ENCODE peak calls at places on chromosomes 6 and 20, in nine cellular contexts. One of them, this sample, is unnamed.

GRCh38 chr6:89323461-89324098 is 8.5 kb upstream of the GABRR2 start:
- DNase-seq in IMR-90: peak; percentile 41
- DNase-seq in cardiac muscle cell: peak; percentile 45
- DNase-seq in uterus: no peak
- DNase-seq in upper lobe of left lung: no peak
- DNase-seq in kidney epithelial cell: no peak
- DNase-seq in fibroblast of lung: no peak
- DNase-seq in NB4: peak; percentile 79
- DNase-seq in HepG2: no peak
- DNase-seq in this sample: no peak

GRCh38 chr6:112318505-112318904 is 28.6 kb upstream of the RFPL4B start:
- DNase-seq in IMR-90: no peak
- DNase-seq in cardiac muscle cell: no peak
- DNase-seq in uterus: no peak
- DNase-seq in upper lobe of left lung: no peak
- DNase-seq in kidney epithelial cell: no peak
- DNase-seq in fibroblast of lung: no peak
- DNase-seq in NB4: no peak
- DNase-seq in HepG2: no peak
- DNase-seq in this sample: no peak

GRCh38 chr20:41218466-41218865 is 81.1 kb downstream of the PLCG1 start:
- DNase-seq in IMR-90: peak; percentile 73
- DNase-seq in cardiac muscle cell: no peak
- DNase-seq in uterus: no peak
- DNase-seq in upper lobe of left lung: no peak
- DNase-seq in kidney epithelial cell: no peak
- DNase-seq in fibroblast of lung: peak; percentile 87
- DNase-seq in NB4: no peak
- DNase-seq in HepG2: no peak
- DNase-seq in this sample: peak; percentile 12

GRCh38 chr6:16205377-16206144 is 32.8 kb upstream of the GMPR start:
- DNase-seq in IMR-90: peak; percentile 91
- DNase-seq in cardiac muscle cell: no peak
- DNase-seq in uterus: no peak
- DNase-seq in upper lobe of left lung: no peak
- DNase-seq in kidney epithelial cell: peak; percentile 82
- DNase-seq in fibroblast of lung: peak; percentile 95
- DNase-seq in NB4: peak; percentile 88
- DNase-seq in HepG2: no peak
- DNase-seq in this sample: no peak

GRCh38 chr20:45951474-45951873 is 17.0 kb downstream of the PCIF1 start:
- DNase-seq in IMR-90: no peak
- DNase-seq in cardiac muscle cell: no peak
- DNase-seq in uterus: no peak
- DNase-seq in upper lobe of left lung: no peak
- DNase-seq in kidney epithelial cell: no peak
- DNase-seq in fibroblast of lung: no peak
- DNase-seq in NB4: no peak
- DNase-seq in HepG2: no peak
- DNase-seq in this sample: no peak

GRCh38 chr6:17291778-17292177 is 10.6 kb downstream of the RBM24 start:
- DNase-seq in IMR-90: peak; percentile 38
- DNase-seq in cardiac muscle cell: no peak
- DNase-seq in uterus: no peak
- DNase-seq in upper lobe of left lung: peak; percentile 60
- DNase-seq in kidney epithelial cell: no peak
- DNase-seq in fibroblast of lung: no peak
- DNase-seq in NB4: no peak
- DNase-seq in HepG2: no peak
- DNase-seq in this sample: no peak

GRCh38 chr20:50258790-50259483 is 68.3 kb downstream of the CEBPB start:
- DNase-seq in IMR-90: no peak
- DNase-seq in cardiac muscle cell: no peak
- DNase-seq in uterus: no peak
- DNase-seq in upper lobe of left lung: no peak
- DNase-seq in kidney epithelial cell: no peak
- DNase-seq in fibroblast of lung: no peak
- DNase-seq in NB4: no peak
- DNase-seq in HepG2: no peak
- DNase-seq in this sample: no peak

GRCh38 chr6:156828280-156828703 is 51.1 kb downstream of the ARID1B start:
- DNase-seq in IMR-90: peak; percentile 91
- DNase-seq in cardiac muscle cell: no peak
- DNase-seq in uterus: no peak
- DNase-seq in upper lobe of left lung: no peak
- DNase-seq in kidney epithelial cell: peak; percentile 66
- DNase-seq in fibroblast of lung: peak; percentile 93
- DNase-seq in NB4: peak; percentile 50
- DNase-seq in HepG2: peak; percentile 39
- DNase-seq in this sample: peak; percentile 93

GRCh38 chr6:151240036-151240685 is 394 bp downstream of the AKAP12 start:
- DNase-seq in IMR-90: peak; percentile 64
- DNase-seq in cardiac muscle cell: peak; percentile 90
- DNase-seq in uterus: peak; percentile 85
- DNase-seq in upper lobe of left lung: peak; percentile 90
- DNase-seq in kidney epithelial cell: peak; percentile 53
- DNase-seq in fibroblast of lung: peak; percentile 82
- DNase-seq in NB4: no peak
- DNase-seq in HepG2: no peak
- DNase-seq in this sample: peak; percentile 45

GRCh38 chr6:136613477-136613876 is 63.3 kb upstream of the MAP7 start:
- DNase-seq in IMR-90: peak; percentile 19
- DNase-seq in cardiac muscle cell: no peak
- DNase-seq in uterus: no peak
- DNase-seq in upper lobe of left lung: no peak
- DNase-seq in kidney epithelial cell: peak; percentile 29
- DNase-seq in fibroblast of lung: peak; percentile 56
- DNase-seq in NB4: no peak
- DNase-seq in HepG2: no peak
- DNase-seq in this sample: no peak

GRCh38 chr20:23350855-23351838 is 556 bp downstream of the NXT1 start:
- DNase-seq in IMR-90: peak; percentile 45
- DNase-seq in cardiac muscle cell: peak; percentile 73
- DNase-seq in uterus: no peak
- DNase-seq in upper lobe of left lung: no peak
- DNase-seq in kidney epithelial cell: no peak
- DNase-seq in fibroblast of lung: peak; percentile 65
- DNase-seq in NB4: peak; percentile 72
- DNase-seq in HepG2: peak; percentile 85
- DNase-seq in this sample: peak; percentile 67

GRCh38 chr20:33301192-33301930 is 18.3 kb downstream of the BPIFB1 start:
- DNase-seq in IMR-90: no peak
- DNase-seq in cardiac muscle cell: no peak
- DNase-seq in uterus: no peak
- DNase-seq in upper lobe of left lung: no peak
- DNase-seq in kidney epithelial cell: no peak
- DNase-seq in fibroblast of lung: peak; percentile 30
- DNase-seq in NB4: no peak
- DNase-seq in HepG2: no peak
- DNase-seq in this sample: peak; percentile 55

GRCh38 chr6:14635195-14635594 is 517.6 kb downstream of the CD83 start:
- DNase-seq in IMR-90: no peak
- DNase-seq in cardiac muscle cell: no peak
- DNase-seq in uterus: no peak
- DNase-seq in upper lobe of left lung: no peak
- DNase-seq in kidney epithelial cell: no peak
- DNase-seq in fibroblast of lung: no peak
- DNase-seq in NB4: no peak
- DNase-seq in HepG2: no peak
- DNase-seq in this sample: peak; percentile 8

GRCh38 chr20:47356220-47356525 is 326 bp downstream of the ZMYND8 start:
- DNase-seq in IMR-90: no peak
- DNase-seq in cardiac muscle cell: no peak
- DNase-seq in uterus: no peak
- DNase-seq in upper lobe of left lung: no peak
- DNase-seq in kidney epithelial cell: no peak
- DNase-seq in fibroblast of lung: no peak
- DNase-seq in NB4: no peak
- DNase-seq in HepG2: no peak
- DNase-seq in this sample: no peak
- H3K4me3 ChIP-seq in IMR-90: no peak overlapping the region
- H3K4me3 ChIP-seq in cardiac muscle cell: peak overlapping the region; percentile 23
- H3K4me3 ChIP-seq in uterus: no peak overlapping the region
- H3K4me3 ChIP-seq in upper lobe of left lung: peak overlapping the region; percentile 22
- H3K4me3 ChIP-seq in kidney epithelial cell: peak overlapping the region; percentile 32
- H3K4me3 ChIP-seq in fibroblast of lung: peak overlapping the region; percentile 59
- H3K4me3 ChIP-seq in NB4: peak overlapping the region; percentile 92
- H3K4me3 ChIP-seq in HepG2: peak overlapping the region; percentile 73
- H3K4me3 ChIP-seq in this sample: peak overlapping the region; percentile 36

GRCh38 chr6:27157461-27158315 is 89.8 kb upstream of the PRSS16 start:
- DNase-seq in IMR-90: peak; percentile 77
- DNase-seq in cardiac muscle cell: peak; percentile 59
- DNase-seq in uterus: peak; percentile 69
- DNase-seq in upper lobe of left lung: no peak
- DNase-seq in kidney epithelial cell: no peak
- DNase-seq in fibroblast of lung: peak; percentile 72
- DNase-seq in NB4: peak; percentile 80
- DNase-seq in HepG2: peak; percentile 47
- DNase-seq in this sample: peak; percentile 86

GRCh38 chr6:27154696-27155095 is 92.8 kb upstream of the PRSS16 start:
- DNase-seq in IMR-90: no peak
- DNase-seq in cardiac muscle cell: no peak
- DNase-seq in uterus: no peak
- DNase-seq in upper lobe of left lung: no peak
- DNase-seq in kidney epithelial cell: no peak
- DNase-seq in fibroblast of lung: no peak
- DNase-seq in NB4: no peak
- DNase-seq in HepG2: no peak
- DNase-seq in this sample: no peak

GRCh38 chr6:27158316-27158643 is 89.2 kb upstream of the PRSS16 start:
- DNase-seq in IMR-90: no peak
- DNase-seq in cardiac muscle cell: no peak
- DNase-seq in uterus: no peak
- DNase-seq in upper lobe of left lung: no peak
- DNase-seq in kidney epithelial cell: no peak
- DNase-seq in fibroblast of lung: no peak
- DNase-seq in NB4: no peak
- DNase-seq in HepG2: no peak
- DNase-seq in this sample: no peak

GRCh38 chr6:27159725-27160124 is 87.8 kb upstream of the PRSS16 start:
- DNase-seq in IMR-90: no peak
- DNase-seq in cardiac muscle cell: no peak
- DNase-seq in uterus: no peak
- DNase-seq in upper lobe of left lung: no peak
- DNase-seq in kidney epithelial cell: no peak
- DNase-seq in fibroblast of lung: no peak
- DNase-seq in NB4: no peak
- DNase-seq in HepG2: no peak
- DNase-seq in this sample: no peak

DNA sequence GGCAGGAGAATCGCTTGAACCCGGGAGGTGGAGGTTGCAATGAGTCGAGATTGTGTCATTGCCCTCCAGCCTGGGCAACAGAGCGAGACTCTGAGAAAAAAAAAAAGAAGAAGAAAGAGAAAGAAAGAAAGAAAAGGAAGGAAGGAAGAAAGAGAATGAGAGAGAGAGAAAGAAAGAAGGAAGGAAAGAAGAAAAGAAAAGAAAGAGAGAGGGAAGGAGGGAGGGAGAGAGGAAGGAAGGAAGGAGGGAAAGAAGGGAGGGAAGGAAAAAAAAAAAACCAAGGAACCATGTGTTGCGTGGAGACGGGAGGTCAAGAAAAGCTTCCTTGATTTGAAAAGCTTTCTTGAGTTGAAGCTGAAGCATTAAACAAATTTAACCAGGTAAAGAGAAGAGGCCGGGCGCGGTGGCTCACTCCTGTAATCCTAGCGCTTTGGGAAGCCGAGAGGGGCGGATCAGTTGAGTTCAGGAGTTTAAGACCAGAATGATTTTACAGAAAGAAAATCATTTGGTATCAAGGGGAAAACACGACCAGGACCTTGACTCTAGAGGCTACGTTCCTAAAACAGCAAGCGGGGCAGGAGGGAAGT is 90.5 kb upstream of the PRSS16 start:
- DNase-seq in IMR-90: no peak
- DNase-seq in cardiac muscle cell: no peak
- DNase-seq in uterus: no peak
- DNase-seq in upper lobe of left lung: no peak
- DNase-seq in kidney epithelial cell: no peak
- DNase-seq in fibroblast of lung: no peak
- DNase-seq in NB4: no peak
- DNase-seq in HepG2: no peak
- DNase-seq in this sample: no peak
- H3K4me3 ChIP-seq in IMR-90: peak overlapping the region; percentile 49
- H3K4me3 ChIP-seq in cardiac muscle cell: peak overlapping the region; percentile 42
- H3K4me3 ChIP-seq in uterus: peak overlapping the region; percentile 45
- H3K4me3 ChIP-seq in upper lobe of left lung: peak overlapping the region; percentile 51
- H3K4me3 ChIP-seq in kidney epithelial cell: peak overlapping the region; percentile 45
- H3K4me3 ChIP-seq in fibroblast of lung: peak overlapping the region; percentile 65
- H3K4me3 ChIP-seq in NB4: peak overlapping the region; percentile 60
- H3K4me3 ChIP-seq in HepG2: peak overlapping the region; percentile 50
- H3K4me3 ChIP-seq in this sample: peak overlapping the region; percentile 60

GRCh38 chr6:27889628-27890315 is 22.4 kb downstream of the OR2B2 start:
- DNase-seq in IMR-90: no peak
- DNase-seq in cardiac muscle cell: no peak
- DNase-seq in uterus: no peak
- DNase-seq in upper lobe of left lung: no peak
- DNase-seq in kidney epithelial cell: no peak
- DNase-seq in fibroblast of lung: no peak
- DNase-seq in NB4: peak; percentile 70
- DNase-seq in HepG2: no peak
- DNase-seq in this sample: peak; percentile 8
- H3K4me3 ChIP-seq in IMR-90: peak overlapping the region; percentile 43
- H3K4me3 ChIP-seq in cardiac muscle cell: peak overlapping the region; percentile 79
- H3K4me3 ChIP-seq in uterus: no peak overlapping the region
- H3K4me3 ChIP-seq in upper lobe of left lung: peak overlapping the region; percentile 37
- H3K4me3 ChIP-seq in kidney epithelial cell: peak overlapping the region; percentile 34
- H3K4me3 ChIP-seq in fibroblast of lung: peak overlapping the region; percentile 60
- H3K4me3 ChIP-seq in NB4: peak overlapping the region; percentile 65
- H3K4me3 ChIP-seq in HepG2: no peak overlapping the region
- H3K4me3 ChIP-seq in this sample: peak overlapping the region; percentile 46

GRCh38 chr6:33207569-33208088 is 671 bp upstream of the RING1 start:
- DNase-seq in IMR-90: peak; percentile 43
- DNase-seq in cardiac muscle cell: peak; percentile 69
- DNase-seq in uterus: peak; percentile 63
- DNase-seq in upper lobe of left lung: peak; percentile 90
- DNase-seq in kidney epithelial cell: no peak
- DNase-seq in fibroblast of lung: peak; percentile 50
- DNase-seq in NB4: peak; percentile 53
- DNase-seq in HepG2: no peak
- DNase-seq in this sample: peak; percentile 39
- H3K4me3 ChIP-seq in IMR-90: peak overlapping the region; percentile 90
- H3K4me3 ChIP-seq in cardiac muscle cell: peak overlapping the region; percentile 72
- H3K4me3 ChIP-seq in uterus: peak overlapping the region; percentile 90
- H3K4me3 ChIP-seq in upper lobe of left lung: peak overlapping the region; percentile 75
- H3K4me3 ChIP-seq in kidney epithelial cell: peak overlapping the region; percentile 90
- H3K4me3 ChIP-seq in fibroblast of lung: peak overlapping the region; percentile 96
- H3K4me3 ChIP-seq in NB4: peak overlapping the region; percentile 89
- H3K4me3 ChIP-seq in HepG2: peak overlapping the region; percentile 90
- H3K4me3 ChIP-seq in this sample: peak overlapping the region; percentile 98

GRCh38 chr6:108562503-108562993 is 1.8 kb downstream of the FOXO3 start:
- DNase-seq in IMR-90: peak; percentile 81
- DNase-seq in cardiac muscle cell: peak; percentile 72
- DNase-seq in uterus: peak; percentile 65
- DNase-seq in upper lobe of left lung: peak; percentile 83
- DNase-seq in kidney epithelial cell: peak; percentile 58
- DNase-seq in fibroblast of lung: peak; percentile 76
- DNase-seq in NB4: peak; percentile 94
- DNase-seq in HepG2: peak; percentile 80
- DNase-seq in this sample: peak; percentile 90
- H3K4me3 ChIP-seq in IMR-90: peak overlapping the region; percentile 78
- H3K4me3 ChIP-seq in cardiac muscle cell: peak overlapping the region; percentile 77
- H3K4me3 ChIP-seq in uterus: peak overlapping the region; percentile 86
- H3K4me3 ChIP-seq in upper lobe of left lung: peak overlapping the region; percentile 89
- H3K4me3 ChIP-seq in kidney epithelial cell: peak overlapping the region; percentile 86
- H3K4me3 ChIP-seq in fibroblast of lung: peak overlapping the region; percentile 96
- H3K4me3 ChIP-seq in NB4: peak overlapping the region; percentile 74
- H3K4me3 ChIP-seq in HepG2: peak overlapping the region; percentile 99
- H3K4me3 ChIP-seq in this sample: peak overlapping the region; percentile 69

GRCh38 chr6:24691550-24691949 is 24.7 kb downstream of the ACOT13 start:
- DNase-seq in IMR-90: no peak
- DNase-seq in cardiac muscle cell: no peak
- DNase-seq in uterus: no peak
- DNase-seq in upper lobe of left lung: no peak
- DNase-seq in kidney epithelial cell: no peak
- DNase-seq in fibroblast of lung: no peak
- DNase-seq in NB4: no peak
- DNase-seq in HepG2: no peak
- DNase-seq in this sample: no peak
- H3K4me3 ChIP-seq in IMR-90: no peak overlapping the region
- H3K4me3 ChIP-seq in cardiac muscle cell: no peak overlapping the region
- H3K4me3 ChIP-seq in uterus: no peak overlapping the region
- H3K4me3 ChIP-seq in upper lobe of left lung: no peak overlapping the region
- H3K4me3 ChIP-seq in kidney epithelial cell: no peak overlapping the region
- H3K4me3 ChIP-seq in fibroblast of lung: no peak overlapping the region
- H3K4me3 ChIP-seq in NB4: no peak overlapping the region
- H3K4me3 ChIP-seq in HepG2: no peak overlapping the region
- H3K4me3 ChIP-seq in this sample: no peak overlapping the region

This sample was measured in mammary epithelial cell.